ENCODE peak calls at places on chromosomes 3 and 15, in eight cellular contexts. Q is NB4, G is A549, W is transverse colon, C is adrenal gland, I is GM12891, A is heart left ventricle, F is thyroid gland. V is an unnamed sample.

GRCh38 chr3:156808025-156808424 is 18.1 kb upstream of the LEKR1 start:
- DNase-seq in W (no peak), C (no peak), G (no peak), Q (peak), F (no peak), A (no peak), I (no peak), V (no peak)

GRCh38 chr15:81296673-81297072 is 27.3 kb downstream of the STARD5 start:
- DNase-seq in Q (peak), I (peak), C (peak), G (no peak), W (peak), F (peak), A (peak), V (peak)

GRCh38 chr15:37980010-37980409 is 45.6 kb downstream of the TMCO5A start:
- DNase-seq in I (no peak), C (no peak), A (no peak), W (no peak), Q (no peak), G (no peak), F (no peak), V (no peak)

GRCh38 chr15:34984884-34985630 is 3.0 kb downstream of the ZNF770 start:
- DNase-seq in Q (no peak), A (peak), G (no peak), C (peak), W (no peak), F (peak), I (no peak), V (no peak)

GRCh38 chr15:32979710-32980109 is 214.8 kb downstream of the FMN1 start:
- DNase-seq in Q (no peak), F (no peak), C (no peak), W (no peak), G (no peak), A (no peak), I (no peak), V (peak)

GRCh38 chr3:87426916-87427315 is 150.5 kb upstream of the POU1F1 start:
- DNase-seq in G (peak), Q (no peak), W (no peak), I (no peak), A (no peak), C (no peak), F (no peak), V (peak)

GRCh38 chr3:88785841-88786240 is 321.6 kb upstream of the EPHA3 start:
- DNase-seq in F (no peak), W (no peak), I (no peak), G (no peak), A (no peak), C (no peak), Q (no peak), V (no peak)

GRCh38 chr15:67033521-67033920 is 31.9 kb upstream of the SMAD3 start:
- DNase-seq in A (peak), G (no peak), W (peak), I (no peak), Q (peak), F (peak), C (no peak), V (no peak)

GRCh38 chr3:73485877-73486311 is 138.8 kb downstream of the PDZRN3 start:
- DNase-seq in C (no peak), F (no peak), A (no peak), I (no peak), Q (no peak), G (no peak), W (no peak), V (no peak)

GRCh38 chr3:197942956-197943556 is 6.9 kb upstream of the RPL35A start:
- DNase-seq in W (no peak), Q (peak), G (peak), A (no peak), F (no peak), C (no peak), I (peak), V (no peak)

GRCh38 chr3:42755681-42756578 is 17.1 kb downstream of the CCDC13 start:
- DNase-seq in G (peak), C (peak), Q (peak), I (no peak), W (peak), A (no peak), F (no peak), V (no peak)

GRCh38 chr3:50342818-50343633 is 2.4 kb upstream of the RASSF1 start:
- DNase-seq in G (no peak), C (no peak), F (no peak), Q (peak), W (no peak), A (no peak), I (no peak), V (no peak)

GRCh38 chr3:129602730-129603560 is 3.5 kb downstream of the PLXND1 start:
- DNase-seq in A (peak), Q (peak), F (no peak), G (peak), W (peak), C (peak), I (no peak), V (peak)
- TF ChIP-seq POLR2A in A (no peak), Q (no peak), F (peak), G (no peak), W (peak), C (no peak), I (no peak), V (peak)

GRCh38 chr3:58353722-58354553 is 21.2 kb downstream of the PXK start:
- DNase-seq in W (no peak), A (no peak), Q (peak), C (no peak), I (no peak), F (no peak), G (no peak), V (no peak)
- TF ChIP-seq POLR2A in W (no peak), A (no peak), Q (peak), C (no peak), I (no peak), F (no peak), G (no peak), V (no peak)

DNA sequence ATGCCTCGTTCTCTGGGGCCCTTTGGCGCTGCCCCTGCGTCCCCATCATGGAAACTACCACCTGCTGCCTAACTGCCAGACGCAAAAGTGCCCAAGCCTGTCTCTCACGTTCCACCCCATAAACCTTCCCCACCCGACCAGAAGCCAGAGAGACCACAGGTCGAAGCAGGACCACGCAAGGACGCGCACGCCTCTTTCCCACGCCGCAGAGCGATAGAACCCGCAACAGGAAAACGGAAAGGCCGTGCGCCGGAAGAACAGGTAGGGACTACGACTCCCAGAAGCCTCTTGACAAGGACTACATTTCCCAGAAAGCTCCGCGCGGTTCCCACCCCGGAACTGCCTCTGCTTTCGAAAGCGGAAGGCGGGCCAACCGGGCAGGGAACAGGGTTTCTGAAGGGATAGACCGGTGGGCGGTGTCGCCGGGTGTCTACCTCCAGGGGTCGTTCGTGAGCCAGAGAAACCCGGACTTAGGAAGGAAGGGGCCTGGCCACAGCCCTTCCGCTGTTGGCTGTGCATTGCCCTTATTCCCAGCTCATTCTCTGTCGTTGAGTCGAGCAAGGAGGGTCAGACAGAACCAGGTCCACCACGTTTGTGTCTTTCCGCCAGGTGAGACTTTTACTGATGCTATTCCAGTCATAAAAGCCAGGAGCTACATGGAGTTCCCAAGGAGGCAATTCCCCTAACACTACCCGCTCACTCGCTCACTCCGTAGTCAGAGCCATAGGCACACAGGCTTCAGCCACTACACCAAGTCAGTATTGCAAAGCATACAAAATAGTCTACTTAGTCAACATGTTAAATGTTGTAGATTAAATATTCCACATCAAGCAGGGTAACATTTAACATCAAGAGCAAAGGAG is 56.6 kb upstream of the ZBTB38 start:
- DNase-seq in C (peak), I (peak), F (peak), Q (peak), G (peak), A (peak), W (peak), V (peak)
- TF ChIP-seq POLR2A in C (peak), I (peak), F (peak), Q (peak), G (peak), A (no peak), W (peak), V (peak)

GRCh38 chr3:180229113-180229512 is 192.4 kb upstream of the PEX5L start:
- DNase-seq in A (no peak), I (no peak), C (no peak), G (no peak), F (no peak), W (no peak), Q (peak), V (no peak)

DNA sequence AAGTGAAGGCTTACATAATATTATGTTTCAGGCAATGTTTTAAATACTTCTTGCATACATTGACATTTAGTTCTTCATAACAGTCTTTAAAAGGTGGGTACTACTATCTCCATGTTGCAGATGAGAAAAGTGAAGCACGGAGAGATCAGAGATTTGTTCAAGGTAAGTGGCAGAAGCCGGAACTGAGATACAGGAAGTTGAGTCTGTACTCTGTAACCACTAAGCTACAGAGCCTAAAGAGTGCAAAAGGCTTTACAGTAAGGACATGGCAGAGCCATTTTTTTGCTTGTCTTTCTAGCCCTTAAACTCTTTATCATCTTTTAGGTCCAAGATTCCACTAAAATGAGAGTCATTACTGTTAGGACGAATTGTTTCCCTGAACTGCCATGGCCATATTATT is 186.5 kb upstream of the PEX5L start:
- DNase-seq in F (no peak), A (no peak), Q (no peak), W (no peak), I (no peak), C (no peak), G (no peak), V (no peak)
- TF ChIP-seq POLR2A in F (no peak), A (no peak), Q (no peak), W (no peak), I (no peak), C (no peak), G (no peak), V (no peak)

GRCh38 chr15:92881570-92881837 is 18.6 kb upstream of the CHD2 start:
- DNase-seq in A (no peak), G (no peak), Q (no peak), C (no peak), I (no peak), F (no peak), W (no peak), V (no peak)

GRCh38 chr15:92877000-92877399 is 23.1 kb upstream of the CHD2 start:
- DNase-seq in F (no peak), C (no peak), W (no peak), A (no peak), I (no peak), Q (no peak), G (peak), V (no peak)

GRCh38 chr15:92880796-92881569 is 19.1 kb upstream of the CHD2 start:
- DNase-seq in C (peak), Q (no peak), G (no peak), F (no peak), I (no peak), W (no peak), A (no peak), V (no peak)

GRCh38 chr15:92879949-92880725 is 20.0 kb upstream of the CHD2 start:
- DNase-seq in G (no peak), A (no peak), I (no peak), W (no peak), Q (no peak), C (no peak), F (no peak), V (no peak)

DNA sequence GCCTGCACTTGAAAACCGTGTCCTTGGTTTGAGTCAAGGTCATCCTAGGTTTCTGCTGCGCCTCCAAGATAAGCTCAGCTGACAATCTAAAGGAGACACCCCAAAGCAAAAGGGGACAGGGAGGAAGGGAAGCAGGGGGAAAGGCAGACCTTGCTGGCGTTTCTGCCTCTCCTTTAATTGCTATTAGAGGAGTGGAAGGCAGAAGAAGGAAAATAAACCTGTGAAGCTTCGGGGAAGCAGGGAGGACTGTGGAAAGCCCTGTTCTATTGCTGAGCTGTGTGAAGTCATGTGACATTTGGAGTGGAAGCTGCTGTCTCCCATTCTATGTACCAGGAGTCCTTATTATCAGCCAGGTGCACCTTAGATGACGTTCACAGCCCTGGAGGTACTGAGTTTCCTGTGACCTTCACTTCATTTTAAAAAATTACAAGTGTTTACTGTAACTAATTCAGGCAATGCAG is 21.5 kb upstream of the CHD2 start:
- DNase-seq in A (no peak), C (peak), I (no peak), F (peak), Q (no peak), G (no peak), W (no peak), V (no peak)
- TF ChIP-seq POLR2A in A (no peak), C (no peak), I (no peak), F (peak), Q (no peak), G (no peak), W (no peak), V (no peak)

GRCh38 chr15:45402162-45402954 is 24.0 kb upstream of the GATM start:
- DNase-seq in A (peak), C (peak), F (peak), I (peak), G (peak), W (peak), Q (peak), V (peak)
- TF ChIP-seq POLR2A in A (no peak), C (peak), F (peak), I (peak), G (peak), W (peak), Q (peak), V (peak)

GRCh38 chr3:129311054-129311902 is 32.6 kb downstream of the HMCES start:
- DNase-seq in A (no peak), F (no peak), W (no peak), I (no peak), G (no peak), C (no peak), Q (no peak), V (no peak)

GRCh38 chr3:129312021-129312639 is 33.5 kb downstream of the HMCES start:
- DNase-seq in C (no peak), W (peak), F (no peak), I (no peak), A (no peak), G (no peak), Q (peak), V (no peak)

GRCh38 chr3:129313983-129314756 is 35.5 kb downstream of the HMCES start:
- DNase-seq in Q (peak), F (no peak), G (peak), C (no peak), W (peak), A (no peak), I (no peak), V (no peak)

GRCh38 chr3:129313415-129313982 is 34.8 kb downstream of the HMCES start:
- DNase-seq in C (no peak), G (no peak), A (no peak), Q (no peak), I (no peak), W (peak), F (no peak), V (no peak)

DNA sequence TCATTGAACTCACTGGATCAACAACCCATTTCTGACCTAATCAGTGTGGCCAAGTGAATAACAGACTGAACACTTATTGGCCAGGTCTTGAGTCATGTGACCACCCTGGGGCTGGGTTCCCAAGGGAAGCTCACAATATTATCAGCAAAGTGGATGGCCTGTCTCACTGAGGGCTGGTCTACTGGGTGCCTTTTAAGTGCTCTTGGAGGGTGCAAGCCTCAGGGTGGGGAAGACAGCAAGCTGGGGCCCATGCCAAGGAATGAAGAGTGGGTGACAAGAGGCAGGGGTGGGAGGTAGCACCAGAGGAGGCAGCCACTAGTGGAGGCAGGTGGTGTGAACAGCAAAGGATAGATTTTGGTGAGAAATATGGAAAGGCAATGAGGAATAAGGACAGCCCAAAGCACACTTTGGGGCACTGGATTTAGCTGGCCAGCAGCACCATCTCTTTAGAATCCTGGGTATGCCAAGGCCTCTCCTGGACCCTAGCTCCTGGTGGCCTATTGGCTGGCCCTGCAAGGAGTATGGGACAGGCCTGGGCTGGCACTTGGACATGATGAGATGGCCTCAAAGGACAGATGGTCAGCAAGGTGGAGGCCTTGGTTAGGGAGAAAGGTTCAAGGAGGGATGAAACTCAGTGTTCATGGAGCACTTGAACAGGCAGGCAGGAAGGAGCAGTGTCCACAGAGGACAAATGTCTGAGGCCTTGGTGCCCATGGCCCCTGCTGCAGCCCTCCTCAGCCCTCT is 34.2 kb downstream of the HMCES start:
- DNase-seq in F (peak), C (no peak), Q (peak), G (peak), W (no peak), A (no peak), I (no peak), V (no peak)
- TF ChIP-seq POLR2A in F (no peak), C (no peak), Q (no peak), G (no peak), W (peak), A (no peak), I (no peak), V (no peak)